ENCODE peak calls at places on chromosomes 1 and 21, in four cellular contexts. G is ovary, A is HFF-Myc, E is right atrium auricular region. W is an unnamed sample.

GRCh38 chr1:116474921-116475849 is 95.6 kb downstream of the CD58 start:
- DNase-seq in A (no peak), E (no peak), G (no peak), W (no peak)

GRCh38 chr1:167723707-167724323 is 2.0 kb downstream of the MPZL1 start:
- DNase-seq in A (no peak), E (no peak), G (no peak), W (no peak)

GRCh38 chr1:212315907-212316306 is 30.7 kb downstream of the PPP2R5A start:
- DNase-seq in E (no peak), G (no peak), A (no peak), W (peak)

GRCh38 chr1:155981266-155982088 is 3.1 kb upstream of the ARHGEF2 start:
- DNase-seq in G (no peak), E (peak), A (no peak), W (peak)

GRCh38 chr1:151197863-151198253 is 494 bp upstream of the PIP5K1A start:
- DNase-seq in G (no peak), E (no peak), A (no peak), W (no peak)

GRCh38 chr1:219906924-219907771 is 21.2 kb downstream of the SLC30A10 start:
- DNase-seq in E (no peak), A (no peak), G (no peak), W (no peak)

GRCh38 chr1:7172804-7173203 is 387.6 kb downstream of the CAMTA1 start:
- DNase-seq in A (no peak), G (no peak), E (peak), W (no peak)

GRCh38 chr1:202221911-202222909 is 28.6 kb downstream of the LGR6 start:
- DNase-seq in E (no peak), A (no peak), G (no peak), W (no peak)

GRCh38 chr1:200258447-200259375 is 151.1 kb downstream of the ZNF281 start:
- DNase-seq in A (no peak), E (no peak), G (no peak), W (peak)
- TF ChIP-seq CTCF in A (peak), E (peak), G (no peak), W (peak)

DNA sequence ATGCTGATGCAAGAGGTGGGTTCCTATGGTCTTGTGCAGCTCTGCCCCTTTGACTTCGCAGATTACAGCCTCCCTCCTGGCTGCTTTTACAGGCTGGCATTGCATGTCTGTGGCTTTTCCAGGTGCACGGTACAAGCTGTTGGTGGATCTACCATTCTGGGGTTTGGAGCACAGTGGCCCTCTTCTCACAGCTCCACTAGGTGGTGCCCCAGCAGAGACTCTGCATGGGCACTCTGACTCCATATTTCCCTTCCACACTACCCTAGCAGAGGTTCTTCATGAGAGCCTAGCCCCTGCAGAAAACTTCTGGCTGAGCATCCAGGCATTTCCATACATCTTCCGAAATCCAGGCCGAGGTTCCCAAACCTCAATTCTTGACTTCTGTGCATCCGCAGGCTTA is 989.0 kb downstream of the PLA2G4A start:
- DNase-seq in A (no peak), E (no peak), G (no peak), W (no peak)
- TF ChIP-seq CTCF in A (peak), E (no peak), G (no peak), W (no peak)

GRCh38 chr1:208461680-208462079 is 217.5 kb upstream of the PLXNA2 start:
- DNase-seq in G (no peak), A (no peak), E (no peak), W (no peak)
- TF ChIP-seq CTCF in G (no peak), A (peak), E (no peak), W (peak)

GRCh38 chr1:40917995-40918711 is 56.0 kb upstream of the CITED4 start:
- DNase-seq in E (no peak), G (no peak), A (no peak), W (no peak)
- TF ChIP-seq CTCF in E (no peak), G (no peak), A (no peak), W (no peak)

GRCh38 chr1:145849356-145850165 is 4.1 kb downstream of the NUDT17 start:
- DNase-seq in G (no peak), A (no peak), E (no peak), W (peak)
- TF ChIP-seq CTCF in G (no peak), A (peak), E (peak), W (peak)

GRCh38 chr1:54575161-54575560 is 27.1 kb downstream of the ACOT11 start:
- DNase-seq in E (no peak), A (no peak), G (no peak), W (no peak)
- TF ChIP-seq CTCF in E (peak), A (no peak), G (no peak), W (no peak)

GRCh38 chr1:95084317-95085176 is 11.8 kb upstream of the ALG14 start:
- DNase-seq in E (no peak), A (peak), G (no peak), W (peak)
- TF ChIP-seq CTCF in E (peak), A (peak), G (peak), W (peak)

GRCh38 chr1:27321813-27322568 is at the start of gene TMEM222:
- DNase-seq in E (peak), G (peak), A (peak), W (peak)
- TF ChIP-seq CTCF in E (peak), G (no peak), A (no peak), W (no peak)

DNA sequence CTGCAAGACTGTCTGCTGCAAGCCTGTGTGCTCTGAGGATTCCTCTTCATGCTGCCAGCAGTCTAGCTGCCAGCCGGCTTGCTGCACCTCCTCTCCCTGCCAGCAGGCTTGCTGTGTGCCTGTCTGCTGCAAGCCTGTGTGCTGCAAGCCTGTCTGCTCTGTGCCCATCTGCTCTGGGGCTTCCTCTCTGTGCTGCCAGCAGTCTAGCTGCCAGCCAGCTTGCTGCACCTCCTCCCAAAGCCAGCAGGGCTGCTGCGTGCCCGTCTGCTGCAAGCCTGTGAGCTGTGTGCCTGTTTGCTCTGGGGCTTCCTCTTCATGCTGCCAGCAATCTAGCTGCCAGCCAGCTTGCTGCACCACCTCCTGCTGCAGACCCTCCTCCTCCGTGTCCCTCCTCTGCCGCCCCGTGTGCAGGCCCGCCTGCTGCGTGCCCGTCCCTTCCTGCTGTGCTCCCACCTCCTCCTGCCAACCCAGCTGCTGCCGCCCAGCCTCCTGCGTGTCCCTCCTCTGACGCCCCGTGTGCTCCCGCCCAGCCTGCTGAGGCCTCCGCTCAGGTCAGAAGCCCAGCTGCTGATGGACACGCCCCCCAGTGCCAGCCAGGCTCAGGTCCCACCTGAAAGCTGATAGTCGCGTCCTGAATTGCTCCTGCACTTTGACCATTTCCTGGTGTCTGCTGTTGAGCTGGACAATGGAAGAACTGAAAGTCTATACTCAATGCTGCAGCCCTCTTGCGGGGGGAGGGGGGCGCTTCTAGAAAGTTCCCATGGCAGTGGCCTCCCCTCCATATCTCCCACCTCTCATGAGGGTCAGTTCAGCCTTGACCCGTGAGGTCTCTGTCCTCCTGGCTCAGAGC is 1.2 kb downstream of the KRTAP10-4 start:
- DNase-seq in A (no peak), E (peak), G (no peak), W (no peak)
- TF ChIP-seq CTCF in A (no peak), E (no peak), G (no peak), W (no peak)

DNA sequence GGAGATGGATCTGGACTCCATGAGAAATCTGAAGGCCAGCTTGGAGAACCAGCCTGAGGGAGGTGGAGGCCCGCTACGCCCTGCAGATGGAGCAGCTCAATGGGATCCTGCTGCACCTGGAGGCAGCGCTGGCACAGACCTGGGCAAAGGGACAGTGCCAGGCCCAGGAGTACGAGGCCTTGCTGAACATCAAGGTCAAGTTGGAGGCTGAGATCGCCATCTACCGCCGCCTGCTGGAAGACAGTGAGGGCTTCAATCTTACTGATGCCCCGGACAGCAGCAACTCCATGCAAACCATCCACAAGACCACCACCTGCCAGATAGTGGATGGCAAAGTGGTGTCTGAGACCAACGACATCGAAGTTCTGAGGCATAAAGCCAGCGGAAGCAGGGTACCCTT is 601.5 kb upstream of the ZP4 start:
- DNase-seq in A (no peak), E (no peak), G (no peak), W (no peak)
- TF ChIP-seq CTCF in A (no peak), E (no peak), G (no peak), W (no peak)